ENCODE peak calls at places on chromosome X, in ten cellular contexts. Y, V, X, Z, N, U, C, G, J and S are unnamed samples.

GRCh38 chrX:120251471-120252011 is 929 bp downstream of the ZBTB33 start:
- DNase-seq in Y (peak), V (peak), X (peak), Z (peak), N (peak), U (no peak), C (peak), G (peak), J (peak), S (peak)

GRCh38 chrX:23434356-23434884 is 99.8 kb downstream of the PTCHD1 start:
- DNase-seq in Y (peak), V (peak), X (no peak), Z (peak), N (peak), U (peak), C (peak), G (no peak), J (no peak), S (peak)

GRCh38 chrX:70044541-70045245 is 5.0 kb downstream of the AWAT2 start:
- DNase-seq in Y (no peak), V (no peak), X (no peak), Z (peak), N (peak), U (no peak), C (no peak), G (no peak), J (peak), S (peak)

GRCh38 chrX:74458738-74459137 is 37.4 kb downstream of the SLC16A2 start:
- DNase-seq in Y (peak), V (peak), X (peak), Z (peak), N (peak), U (no peak), C (no peak), G (peak), J (peak), S (peak)

GRCh38 chrX:81263067-81263466 is 61.2 kb downstream of the SH3BGRL start:
- DNase-seq in Y (no peak), V (no peak), X (no peak), Z (no peak), N (no peak), U (no peak), C (peak), G (no peak), J (no peak), S (no peak)

GRCh38 chrX:73987166-73987565 is 316.8 kb upstream of the ZCCHC13 start:
- DNase-seq in Y (no peak), V (no peak), X (no peak), Z (no peak), N (no peak), U (no peak), C (no peak), G (no peak), J (no peak), S (peak)

GRCh38 chrX:44456685-44457084 is 86.0 kb downstream of the FUNDC1 start:
- DNase-seq in Y (no peak), V (no peak), X (no peak), Z (no peak), N (no peak), U (no peak), C (no peak), G (no peak), J (no peak), S (no peak)

GRCh38 chrX:119272882-119273806 is 37.1 kb downstream of the PGRMC1 start:
- DNase-seq in Y (peak), V (no peak), X (no peak), Z (peak), N (peak), U (peak), C (peak), G (no peak), J (no peak), S (peak)

GRCh38 chrX:142184756-142185602 is 20.1 kb downstream of the MAGEC2 start:
- DNase-seq in Y (no peak), V (no peak), X (no peak), Z (no peak), N (no peak), U (no peak), C (no peak), G (no peak), J (no peak), S (no peak)

GRCh38 chrX:78886550-78886949 is 58.6 kb upstream of the P2RY10 start:
- DNase-seq in Y (peak), V (no peak), X (peak), Z (peak), N (peak), U (no peak), C (peak), G (peak), J (peak), S (peak)

GRCh38 chrX:44997282-44997813 is 124.4 kb downstream of the KDM6A start:
- DNase-seq in Y (no peak), V (no peak), X (peak), Z (no peak), N (no peak), U (no peak), C (no peak), G (no peak), J (no peak), S (no peak)

GRCh38 chrX:71873459-71873833 is 37.2 kb upstream of the NHSL2 start:
- DNase-seq in Y (no peak), V (no peak), X (no peak), Z (no peak), N (no peak), U (no peak), C (no peak), G (no peak), J (no peak), S (no peak)

GRCh38 chrX:101411984-101412383 is 4.0 kb downstream of the HNRNPH2 start:
- DNase-seq in Y (no peak), V (no peak), X (no peak), Z (no peak), N (no peak), U (no peak), C (no peak), G (no peak), J (no peak), S (no peak)

GRCh38 chrX:80181079-80181478 is 166.5 kb downstream of the TBX22 start:
- DNase-seq in Y (no peak), V (peak), X (peak), Z (no peak), N (no peak), U (no peak), C (peak), G (peak), J (no peak), S (no peak)

GRCh38 chrX:97132654-97133415 is 249.1 kb downstream of the RPA4 start:
- DNase-seq in Y (no peak), V (no peak), X (no peak), Z (no peak), N (no peak), U (no peak), C (no peak), G (no peak), J (no peak), S (no peak)

GRCh38 chrX:119089619-119090018 is 16.8 kb downstream of the CT47C1 start:
- DNase-seq in Y (no peak), V (no peak), X (no peak), Z (no peak), N (no peak), U (no peak), C (no peak), G (no peak), J (no peak), S (no peak)

GRCh38 chrX:153477039-153477438 is 6.7 kb upstream of the HAUS7 start:
- DNase-seq in Y (peak), V (peak), X (no peak), Z (peak), N (peak), U (no peak), C (no peak), G (no peak), J (peak), S (peak)

GRCh38 chrX:18390941-18391538 is 34.4 kb upstream of the CDKL5 start:
- DNase-seq in Y (peak), V (peak), X (peak), Z (peak), N (peak), U (peak), C (peak), G (peak), J (peak), S (peak)

GRCh38 chrX:51461053-51462050 is 35.0 kb downstream of the NUDT11 start:
- DNase-seq in Y (peak), V (peak), X (peak), Z (peak), N (peak), U (no peak), C (peak), G (peak), J (peak), S (peak)